ENCODE peak calls at places on chromosomes 4 and X, in ten cellular contexts. V, T, Q, U, A, J, K, F, D and S are unnamed samples.

GRCh38 chr4:129994715-129995114 is 898.8 kb downstream of the C4orf33 start:
- ATAC-seq in V (no peak), T (no peak), Q (no peak), U (no peak), A (no peak), J (no peak), K (no peak), F (no peak), D (peak), S (no peak)

GRCh38 chrX:136954930-136955329 is 74.4 kb upstream of the RBMX start:
- ATAC-seq in V (peak), T (no peak), Q (no peak), U (no peak), A (no peak), J (peak), K (no peak), F (no peak), D (peak), S (no peak)

GRCh38 chr4:8079031-8079885 is 79.4 kb downstream of the ABLIM2 start:
- ATAC-seq in V (peak), T (peak), Q (no peak), U (peak), A (no peak), J (no peak), K (peak), F (no peak), D (peak), S (no peak)

GRCh38 chrX:150213481-150214030 is 149.6 kb upstream of the MAMLD1 start:
- ATAC-seq in V (no peak), T (no peak), Q (no peak), U (no peak), A (no peak), J (no peak), K (no peak), F (no peak), D (no peak), S (no peak)

GRCh38 chr4:111048316-111048715 is 425.4 kb upstream of the PITX2 start:
- ATAC-seq in V (no peak), T (no peak), Q (no peak), U (no peak), A (no peak), J (no peak), K (no peak), F (no peak), D (no peak), S (no peak)

GRCh38 chr4:14446311-14446710 is 556.0 kb upstream of the CPEB2 start:
- ATAC-seq in V (no peak), T (no peak), Q (no peak), U (no peak), A (no peak), J (no peak), K (no peak), F (peak), D (peak), S (peak)

GRCh38 chrX:20829665-20830481 is 544.3 kb upstream of the CNKSR2 start:
- ATAC-seq in V (no peak), T (no peak), Q (no peak), U (no peak), A (no peak), J (no peak), K (no peak), F (no peak), D (no peak), S (no peak)

GRCh38 chr4:168304744-168305459 is 13.7 kb downstream of the DDX60 start:
- ATAC-seq in V (no peak), T (peak), Q (no peak), U (no peak), A (no peak), J (no peak), K (no peak), F (no peak), D (no peak), S (no peak)

GRCh38 chr4:167233523-167234387 is 539 bp downstream of the SPOCK3 start:
- ATAC-seq in V (peak), T (no peak), Q (peak), U (peak), A (no peak), J (peak), K (peak), F (peak), D (peak), S (no peak)

GRCh38 chr4:2249526-2249991 is 7.6 kb upstream of the HAUS3 start:
- ATAC-seq in V (no peak), T (no peak), Q (no peak), U (no peak), A (no peak), J (no peak), K (no peak), F (no peak), D (no peak), S (no peak)

GRCh38 chrX:110396777-110397176 is 38.1 kb downstream of the RTL9 start:
- ATAC-seq in V (peak), T (no peak), Q (no peak), U (no peak), A (no peak), J (no peak), K (no peak), F (no peak), D (no peak), S (no peak)

GRCh38 chr4:139902328-139903217 is 237.0 kb downstream of the MGST2 start:
- ATAC-seq in V (no peak), T (no peak), Q (no peak), U (no peak), A (no peak), J (no peak), K (no peak), F (no peak), D (peak), S (no peak)

GRCh38 chrX:104085919-104086318 is 9.9 kb upstream of the TMSB15C start:
- ATAC-seq in V (no peak), T (no peak), Q (no peak), U (no peak), A (no peak), J (no peak), K (no peak), F (no peak), D (no peak), S (no peak)

GRCh38 chr4:40395166-40395900 is 60.2 kb downstream of the CHRNA9 start:
- ATAC-seq in V (no peak), T (no peak), Q (no peak), U (no peak), A (no peak), J (no peak), K (peak), F (no peak), D (peak), S (no peak)

GRCh38 chr4:155590751-155591150 is 75.9 kb upstream of the GUCY1A1 start:
- ATAC-seq in V (no peak), T (no peak), Q (no peak), U (no peak), A (no peak), J (no peak), K (no peak), F (no peak), D (no peak), S (no peak)

GRCh38 chr4:38281416-38282071 is 321.3 kb downstream of the PTTG2 start:
- ATAC-seq in V (no peak), T (peak), Q (no peak), U (no peak), A (no peak), J (no peak), K (peak), F (no peak), D (no peak), S (no peak)

GRCh38 chr4:141660880-141661279 is 24.5 kb downstream of the IL15 start:
- ATAC-seq in V (no peak), T (no peak), Q (peak), U (no peak), A (peak), J (no peak), K (no peak), F (no peak), D (no peak), S (no peak)

GRCh38 chr4:145930592-145930991 is 8.0 kb downstream of the ZNF827 start:
- ATAC-seq in V (peak), T (no peak), Q (no peak), U (no peak), A (no peak), J (no peak), K (no peak), F (no peak), D (no peak), S (no peak)

GRCh38 chr4:128565565-128566186 is 243.8 kb upstream of the JADE1 start:
- ATAC-seq in V (peak), T (peak), Q (peak), U (peak), A (peak), J (peak), K (peak), F (no peak), D (peak), S (no peak)

GRCh38 chrX:11532291-11533075 is 133.2 kb downstream of the ARHGAP6 start:
- ATAC-seq in V (peak), T (no peak), Q (no peak), U (peak), A (no peak), J (no peak), K (no peak), F (no peak), D (no peak), S (no peak)